ENCODE peak calls at places on chromosome 6, in eight cellular contexts. One of them, this sample, is unnamed.

GRCh38 chr6:158257425-158257759 is 54.9 kb upstream of the TULP4 start:
- DNase-seq in lower leg skin: no peak
- DNase-seq in right lobe of liver: no peak
- DNase-seq in Peyer's patch: no peak
- DNase-seq in GM12891: no peak
- DNase-seq in heart left ventricle: no peak
- DNase-seq in tibial nerve: no peak
- DNase-seq in sigmoid colon: no peak
- DNase-seq in this sample: no peak

GRCh38 chr6:90859056-90859455 is 272.2 kb upstream of the MAP3K7 start:
- DNase-seq in Peyer's patch: no peak
- DNase-seq in heart left ventricle: no peak
- DNase-seq in right lobe of liver: no peak
- DNase-seq in tibial nerve: no peak
- DNase-seq in lower leg skin: no peak
- DNase-seq in GM12891: no peak
- DNase-seq in sigmoid colon: no peak
- DNase-seq in this sample: no peak

GRCh38 chr6:151027295-151027747 is 161.8 kb downstream of the MTHFD1L start:
- DNase-seq in sigmoid colon: no peak
- DNase-seq in heart left ventricle: no peak
- DNase-seq in tibial nerve: no peak
- DNase-seq in Peyer's patch: no peak
- DNase-seq in right lobe of liver: no peak
- DNase-seq in GM12891: no peak
- DNase-seq in lower leg skin: no peak
- DNase-seq in this sample: no peak

GRCh38 chr6:42140051-42140450 is 2.4 kb downstream of the C6orf132 start:
- DNase-seq in tibial nerve: no peak
- DNase-seq in heart left ventricle: no peak
- DNase-seq in Peyer's patch: peak
- DNase-seq in lower leg skin: peak
- DNase-seq in sigmoid colon: no peak
- DNase-seq in GM12891: no peak
- DNase-seq in right lobe of liver: no peak
- DNase-seq in this sample: peak

GRCh38 chr6:38773338-38773737 is 58.2 kb downstream of the DNAH8 start:
- DNase-seq in tibial nerve: no peak
- DNase-seq in right lobe of liver: no peak
- DNase-seq in sigmoid colon: no peak
- DNase-seq in Peyer's patch: no peak
- DNase-seq in lower leg skin: no peak
- DNase-seq in heart left ventricle: no peak
- DNase-seq in GM12891: no peak
- DNase-seq in this sample: no peak

GRCh38 chr6:38638941-38639497 is 710 bp downstream of the BTBD9 start:
- DNase-seq in sigmoid colon: no peak
- DNase-seq in lower leg skin: peak
- DNase-seq in heart left ventricle: no peak
- DNase-seq in GM12891: peak
- DNase-seq in right lobe of liver: no peak
- DNase-seq in Peyer's patch: peak
- DNase-seq in tibial nerve: no peak
- DNase-seq in this sample: peak

GRCh38 chr6:167403427-167403826 is 78.5 kb downstream of the TTLL2 start:
- DNase-seq in sigmoid colon: no peak
- DNase-seq in Peyer's patch: no peak
- DNase-seq in GM12891: no peak
- DNase-seq in tibial nerve: no peak
- DNase-seq in lower leg skin: no peak
- DNase-seq in right lobe of liver: no peak
- DNase-seq in heart left ventricle: no peak
- DNase-seq in this sample: no peak

GRCh38 chr6:98894810-98895209 is 52.9 kb downstream of the FBXL4 start:
- DNase-seq in lower leg skin: no peak
- DNase-seq in right lobe of liver: no peak
- DNase-seq in tibial nerve: no peak
- DNase-seq in sigmoid colon: no peak
- DNase-seq in GM12891: no peak
- DNase-seq in Peyer's patch: no peak
- DNase-seq in heart left ventricle: no peak
- DNase-seq in this sample: no peak

GRCh38 chr6:144474904-144475303 is 189.8 kb downstream of the UTRN start:
- DNase-seq in tibial nerve: no peak
- DNase-seq in Peyer's patch: no peak
- DNase-seq in right lobe of liver: no peak
- DNase-seq in GM12891: no peak
- DNase-seq in lower leg skin: no peak
- DNase-seq in sigmoid colon: no peak
- DNase-seq in heart left ventricle: no peak
- DNase-seq in this sample: no peak

GRCh38 chr6:37260063-37260843 is 2.3 kb upstream of the TMEM217 start:
- DNase-seq in tibial nerve: no peak
- DNase-seq in Peyer's patch: no peak
- DNase-seq in heart left ventricle: no peak
- DNase-seq in GM12891: no peak
- DNase-seq in sigmoid colon: no peak
- DNase-seq in lower leg skin: no peak
- DNase-seq in right lobe of liver: no peak
- DNase-seq in this sample: no peak

GRCh38 chr6:98832282-98833100 is 1.9 kb upstream of the POU3F2 start:
- DNase-seq in GM12891: no peak
- DNase-seq in heart left ventricle: no peak
- DNase-seq in tibial nerve: no peak
- DNase-seq in right lobe of liver: no peak
- DNase-seq in Peyer's patch: no peak
- DNase-seq in sigmoid colon: peak
- DNase-seq in lower leg skin: no peak
- DNase-seq in this sample: peak

GRCh38 chr6:13573669-13574110 is 711 bp upstream of the SIRT5 start:
- DNase-seq in right lobe of liver: peak
- DNase-seq in sigmoid colon: peak
- DNase-seq in lower leg skin: no peak
- DNase-seq in Peyer's patch: peak
- DNase-seq in tibial nerve: no peak
- DNase-seq in heart left ventricle: peak
- DNase-seq in GM12891: no peak
- DNase-seq in this sample: peak

GRCh38 chr6:105209950-105210706 is 30.3 kb upstream of the POPDC3 start:
- DNase-seq in tibial nerve: no peak
- DNase-seq in sigmoid colon: no peak
- DNase-seq in heart left ventricle: no peak
- DNase-seq in right lobe of liver: no peak
- DNase-seq in lower leg skin: no peak
- DNase-seq in Peyer's patch: no peak
- DNase-seq in GM12891: no peak
- DNase-seq in this sample: peak

GRCh38 chr6:38319259-38320255 is 320.2 kb downstream of the BTBD9 start:
- DNase-seq in right lobe of liver: no peak
- DNase-seq in heart left ventricle: no peak
- DNase-seq in sigmoid colon: no peak
- DNase-seq in Peyer's patch: no peak
- DNase-seq in tibial nerve: no peak
- DNase-seq in GM12891: no peak
- DNase-seq in lower leg skin: no peak
- DNase-seq in this sample: no peak

GRCh38 chr6:19865178-19865577 is 28.0 kb downstream of the ID4 start:
- DNase-seq in heart left ventricle: no peak
- DNase-seq in right lobe of liver: no peak
- DNase-seq in lower leg skin: no peak
- DNase-seq in Peyer's patch: no peak
- DNase-seq in tibial nerve: no peak
- DNase-seq in sigmoid colon: no peak
- DNase-seq in GM12891: no peak
- DNase-seq in this sample: no peak

GRCh38 chr6:51016489-51016888 is 197.8 kb downstream of the TFAP2B start:
- DNase-seq in lower leg skin: no peak
- DNase-seq in sigmoid colon: no peak
- DNase-seq in GM12891: no peak
- DNase-seq in right lobe of liver: no peak
- DNase-seq in tibial nerve: no peak
- DNase-seq in Peyer's patch: no peak
- DNase-seq in heart left ventricle: no peak
- DNase-seq in this sample: no peak

GRCh38 chr6:72218125-72218524 is 331.8 kb downstream of the RIMS1 start:
- DNase-seq in sigmoid colon: no peak
- DNase-seq in Peyer's patch: no peak
- DNase-seq in lower leg skin: no peak
- DNase-seq in GM12891: no peak
- DNase-seq in tibial nerve: no peak
- DNase-seq in right lobe of liver: peak
- DNase-seq in heart left ventricle: peak
- DNase-seq in this sample: peak

GRCh38 chr6:134223761-134224445 is 94.0 kb downstream of the SGK1 start:
- DNase-seq in sigmoid colon: no peak
- DNase-seq in heart left ventricle: no peak
- DNase-seq in lower leg skin: no peak
- DNase-seq in Peyer's patch: no peak
- DNase-seq in GM12891: no peak
- DNase-seq in right lobe of liver: no peak
- DNase-seq in tibial nerve: no peak
- DNase-seq in this sample: no peak

GRCh38 chr6:68740828-68741500 is 105.9 kb downstream of the ADGRB3 start:
- DNase-seq in lower leg skin: no peak
- DNase-seq in heart left ventricle: no peak
- DNase-seq in Peyer's patch: no peak
- DNase-seq in right lobe of liver: no peak
- DNase-seq in GM12891: no peak
- DNase-seq in sigmoid colon: no peak
- DNase-seq in tibial nerve: no peak
- DNase-seq in this sample: no peak

GRCh38 chr6:73694711-73695411 is 1.1 kb upstream of the CD109 start:
- DNase-seq in tibial nerve: no peak
- DNase-seq in Peyer's patch: no peak
- DNase-seq in right lobe of liver: no peak
- DNase-seq in GM12891: no peak
- DNase-seq in sigmoid colon: no peak
- DNase-seq in heart left ventricle: no peak
- DNase-seq in lower leg skin: no peak
- DNase-seq in this sample: no peak

GRCh38 chr6:24910850-24911712 is 24.7 kb downstream of the RIPOR2 start:
- DNase-seq in tibial nerve: peak
- DNase-seq in GM12891: peak
- DNase-seq in right lobe of liver: peak
- DNase-seq in heart left ventricle: peak
- DNase-seq in lower leg skin: peak
- DNase-seq in sigmoid colon: peak
- DNase-seq in Peyer's patch: peak
- DNase-seq in this sample: no peak

DNA sequence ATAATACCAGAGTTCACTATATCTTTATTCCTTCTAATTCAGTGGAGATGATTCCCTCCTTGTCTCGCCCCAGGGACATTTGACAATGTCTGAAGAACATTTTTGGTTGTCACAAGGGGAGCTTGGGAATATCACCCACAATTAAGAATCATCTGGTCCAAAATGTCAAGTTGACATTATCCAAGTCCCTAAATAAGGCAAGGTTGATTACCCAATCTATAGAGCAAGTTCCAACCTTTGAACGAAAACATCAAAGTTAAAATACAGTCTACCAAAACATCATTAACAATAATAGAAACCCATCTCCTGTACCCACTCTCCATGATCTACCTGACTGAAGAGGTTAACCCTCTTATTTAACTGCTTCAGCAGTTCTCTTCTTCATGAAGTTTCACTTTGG is 15.6 kb downstream of the DEK start:
- DNase-seq in tibial nerve: no peak
- DNase-seq in Peyer's patch: no peak
- DNase-seq in right lobe of liver: no peak
- DNase-seq in lower leg skin: no peak
- DNase-seq in sigmoid colon: no peak
- DNase-seq in GM12891: no peak
- DNase-seq in heart left ventricle: no peak
- DNase-seq in this sample: no peak
- TF ChIP-seq POLR2A in tibial nerve: no peak
- TF ChIP-seq POLR2A in Peyer's patch: no peak
- TF ChIP-seq POLR2A in right lobe of liver: no peak
- TF ChIP-seq POLR2A in lower leg skin: no peak
- TF ChIP-seq POLR2A in sigmoid colon: no peak
- TF ChIP-seq POLR2A in GM12891: no peak
- TF ChIP-seq POLR2A in heart left ventricle: no peak
- TF ChIP-seq POLR2A in this sample: no peak

DNA sequence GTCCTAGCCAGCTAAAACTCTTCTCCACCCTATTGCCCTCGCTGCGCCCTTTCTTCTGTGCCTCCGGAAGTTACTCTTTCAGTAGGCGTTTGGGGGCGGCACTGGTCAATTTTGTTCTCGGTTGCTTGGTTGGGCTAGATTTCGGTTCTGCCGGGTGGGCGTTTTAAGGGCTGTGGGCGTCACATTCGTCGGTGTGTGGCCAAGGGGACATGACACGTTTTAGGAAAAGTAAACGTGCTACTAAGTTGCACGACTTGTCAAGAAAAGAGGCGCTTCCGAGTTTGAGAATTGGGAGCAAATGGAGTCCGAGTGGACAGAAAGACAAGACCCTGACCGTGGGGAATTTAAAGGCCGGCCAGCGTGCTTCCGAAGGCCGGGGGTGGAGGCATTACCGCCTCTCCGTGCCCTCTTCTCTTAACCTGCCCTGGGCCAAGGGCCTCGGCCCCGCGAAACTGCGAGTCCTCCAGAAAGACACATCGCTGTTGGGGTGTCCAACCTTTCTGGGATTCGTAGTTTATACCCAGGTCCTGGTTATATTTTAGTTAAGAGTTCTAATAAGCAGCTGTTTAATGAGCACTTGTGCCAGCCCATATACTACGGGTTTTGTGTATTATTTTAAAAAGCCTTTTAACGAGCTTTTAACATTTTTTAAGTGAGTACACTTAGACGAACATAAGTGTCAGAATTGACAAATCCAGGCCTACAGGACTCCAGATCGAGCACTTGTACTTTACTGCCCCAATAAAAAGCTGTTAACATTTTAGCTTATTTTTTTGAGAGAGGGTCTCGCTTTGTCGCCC is 664 bp upstream of the BAG6 start:
- DNase-seq in sigmoid colon: peak
- DNase-seq in GM12891: peak
- DNase-seq in heart left ventricle: peak
- DNase-seq in lower leg skin: peak
- DNase-seq in Peyer's patch: no peak
- DNase-seq in tibial nerve: peak
- DNase-seq in right lobe of liver: peak
- DNase-seq in this sample: peak
- TF ChIP-seq POLR2A in sigmoid colon: peak
- TF ChIP-seq POLR2A in GM12891: peak
- TF ChIP-seq POLR2A in heart left ventricle: peak
- TF ChIP-seq POLR2A in lower leg skin: peak
- TF ChIP-seq POLR2A in Peyer's patch: peak
- TF ChIP-seq POLR2A in tibial nerve: no peak
- TF ChIP-seq POLR2A in right lobe of liver: peak
- TF ChIP-seq POLR2A in this sample: peak

GRCh38 chr6:52361945-52362442 is at the start of gene PAQR8:
- DNase-seq in GM12891: peak
- DNase-seq in sigmoid colon: peak
- DNase-seq in right lobe of liver: peak
- DNase-seq in tibial nerve: peak
- DNase-seq in heart left ventricle: peak
- DNase-seq in lower leg skin: peak
- DNase-seq in Peyer's patch: peak
- DNase-seq in this sample: peak
- TF ChIP-seq POLR2A in GM12891: no peak
- TF ChIP-seq POLR2A in sigmoid colon: no peak
- TF ChIP-seq POLR2A in right lobe of liver: peak
- TF ChIP-seq POLR2A in tibial nerve: peak
- TF ChIP-seq POLR2A in heart left ventricle: peak
- TF ChIP-seq POLR2A in lower leg skin: no peak
- TF ChIP-seq POLR2A in Peyer's patch: peak
- TF ChIP-seq POLR2A in this sample: peak

GRCh38 chr6:27866370-27867050 is 45.7 kb downstream of the OR2B2 start:
- DNase-seq in sigmoid colon: no peak
- DNase-seq in GM12891: no peak
- DNase-seq in tibial nerve: no peak
- DNase-seq in heart left ventricle: no peak
- DNase-seq in right lobe of liver: no peak
- DNase-seq in Peyer's patch: peak
- DNase-seq in lower leg skin: no peak
- DNase-seq in this sample: no peak
- TF ChIP-seq POLR2A in sigmoid colon: no peak
- TF ChIP-seq POLR2A in GM12891: peak
- TF ChIP-seq POLR2A in tibial nerve: no peak
- TF ChIP-seq POLR2A in heart left ventricle: no peak
- TF ChIP-seq POLR2A in right lobe of liver: no peak
- TF ChIP-seq POLR2A in Peyer's patch: no peak
- TF ChIP-seq POLR2A in lower leg skin: no peak
- TF ChIP-seq POLR2A in this sample: no peak

This sample was measured in H54.